ENCODE peak calls at places on chromosomes 4 and X, in seven cellular contexts. S is H1, B is HCT116, Z is SK-N-SH, Y is K562, U is GM12878, M is HepG2. T is an unnamed sample.

GRCh38 chr4:100414016-100414790 is 103.6 kb downstream of the EMCN start:
- DNase-seq in U (no peak), B (no peak), S (no peak), Y (no peak), M (no peak), Z (no peak), T (no peak)

GRCh38 chr4:155796031-155796430 is 37.2 kb downstream of the GUCY1B1 start:
- DNase-seq in S (no peak), M (peak; percentile 15), B (peak; percentile 28), U (no peak), Z (peak; percentile 15), Y (no peak), T (no peak)

GRCh38 chr4:104752337-104752736 is 257.6 kb upstream of the CXXC4 start:
- DNase-seq in B (no peak), S (no peak), Y (no peak), Z (no peak), M (no peak), U (peak; percentile 48), T (no peak)

GRCh38 chr4:56728512-56728911 is 47.4 kb upstream of the HOPX start:
- DNase-seq in M (no peak), Y (peak; percentile 18), Z (no peak), S (no peak), U (no peak), B (no peak), T (no peak)

GRCh38 chr4:114479595-114479994 is 119.0 kb upstream of the UGT8 start:
- DNase-seq in B (no peak), S (no peak), Y (no peak), U (no peak), M (no peak), Z (no peak), T (no peak)

GRCh38 chr4:84622959-84623358 is 40.0 kb downstream of the CDS1 start:
- DNase-seq in Y (no peak), U (no peak), Z (no peak), B (no peak), S (no peak), M (no peak), T (no peak)

GRCh38 chrX:13965531-13965930 is 64.2 kb downstream of the GEMIN8 start:
- DNase-seq in B (no peak), S (no peak), M (no peak), Z (no peak), U (no peak), Y (no peak), T (no peak)

GRCh38 chr4:181946902-181947301 is 296.3 kb upstream of the TENM3 start:
- DNase-seq in Z (no peak), B (no peak), Y (no peak), S (no peak), U (no peak), M (no peak), T (no peak)

GRCh38 chr4:47221721-47222120 is 190.4 kb downstream of the GABRB1 start:
- DNase-seq in Y (no peak), Z (no peak), B (no peak), U (no peak), S (no peak), M (no peak), T (no peak)

GRCh38 chrX:679161-679979 is 48.8 kb downstream of the SHOX start:
- DNase-seq in Y (no peak), Z (no peak), S (no peak), M (no peak), B (no peak), U (no peak), T (no peak)

GRCh38 chr4:53914313-53915016 is 149.9 kb downstream of the CHIC2 start:
- DNase-seq in Z (no peak), Y (no peak), B (no peak), M (no peak), S (no peak), U (no peak), T (no peak)

GRCh38 chr4:139901516-139902327 is 236.1 kb downstream of the MGST2 start:
- DNase-seq in S (no peak), B (no peak), Y (no peak), M (no peak), U (no peak), Z (peak; percentile 46), T (no peak)

GRCh38 chr4:103757631-103758030 is 37.8 kb upstream of the TACR3 start:
- DNase-seq in U (no peak), M (no peak), B (no peak), Z (no peak), S (no peak), Y (no peak), T (no peak)

GRCh38 chrX:19462231-19462630 is 53.1 kb downstream of the MAP3K15 start:
- DNase-seq in U (no peak), Z (no peak), B (no peak), M (no peak), Y (no peak), S (no peak), T (no peak)

GRCh38 chr4:134622194-134622593 is 420.6 kb upstream of the PABPC4L start:
- DNase-seq in Y (no peak), B (no peak), Z (no peak), M (no peak), S (no peak), U (no peak), T (no peak)

GRCh38 chrX:35919536-35920309 is at the start of gene CFAP47:
- DNase-seq in S (no peak), B (no peak), Y (no peak), Z (peak; percentile 25), U (no peak), M (no peak), T (peak; percentile 35)

GRCh38 chrX:135520022-135520552 is 373 bp upstream of the INTS6L start:
- DNase-seq in S (no peak), B (no peak), Y (no peak), M (no peak), U (no peak), Z (no peak), T (no peak)
- H3K27me3 ChIP-seq in S (no peaks in the 10 kb centered on the region), B (no peaks in the 10 kb centered on the region), Y (no peaks in the 10 kb centered on the region), M (no peaks in the 10 kb centered on the region), U (no peaks in the 10 kb centered on the region), Z (no peaks in the 10 kb centered on the region), T (no peaks in the 10 kb centered on the region)

GRCh38 chr4:52372269-52372668 is 286.8 kb downstream of the USP46 start:
- DNase-seq in M (no peak), U (no peak), Y (no peak), S (no peak), B (no peak), Z (no peak), T (no peak)
- H3K9ac ChIP-seq in M (no peak overlapping the region), U (no peak overlapping the region), Y (no peak overlapping the region), S (no peak overlapping the region), B (no peak overlapping the region), Z (no peak overlapping the region), T (no peak overlapping the region)

GRCh38 chrX:112642349-112642748 is 37.4 kb downstream of the LHFPL1 start:
- DNase-seq in S (peak; percentile 13), M (peak; percentile 11), Z (peak; percentile 39), U (no peak), Y (peak; percentile 29), B (peak; percentile 21), T (peak; percentile 54)
- TF ChIP-seq YY1 in S (no peak), M (no peak), Z (no peak), U (peak; percentile 38), Y (no peak), B (no peak), T (no peak)

GRCh38 chrX:82092307-82092706 is 890.4 kb downstream of the SH3BGRL start:
- DNase-seq in Z (no peak), S (no peak), Y (no peak), B (no peak), U (no peak), M (no peak), T (no peak)

GRCh38 chrX:82087699-82088098 is 885.8 kb downstream of the SH3BGRL start:
- DNase-seq in B (no peak), U (no peak), M (no peak), Y (no peak), S (no peak), Z (no peak), T (no peak)
- H3K27me3 ChIP-seq in B (no peaks in the 10 kb centered on the region), U (no peaks in the 10 kb centered on the region), M (no peaks in the 10 kb centered on the region), Y (no peaks in the 10 kb centered on the region), S (no peaks in the 10 kb centered on the region), Z (no peaks in the 10 kb centered on the region), T (no peaks in the 10 kb centered on the region)

GRCh38 chr4:154491731-154492249 is at the start of gene DCHS2:
- DNase-seq in Z (peak; percentile 55), M (peak; percentile 24), U (no peak), S (no peak), B (no peak), Y (peak; percentile 86), T (peak; percentile 25)
- H3K9ac ChIP-seq in Z (no peak within 1 kb of the TSS), M (no peak within 1 kb of the TSS), U (no peak within 1 kb of the TSS), S (no peak within 1 kb of the TSS), B (no peak within 1 kb of the TSS), Y (peak within 1 kb of the TSS; percentile 89), T (peak within 1 kb of the TSS; percentile 67)

GRCh38 chr4:21753084-21753760 is 195.3 kb downstream of the KCNIP4 start:
- DNase-seq in U (no peak), M (no peak), Y (no peak), Z (peak; percentile 12), S (no peak), B (no peak), T (no peak)
- TF ChIP-seq YY1 in U (no peak), M (no peak), Y (no peak), Z (no peak), S (no peak), B (no peak), T (no peak)

GRCh38 chrX:9767375-9767774 is 1.7 kb upstream of the GPR143 start:
- DNase-seq in M (peak; percentile 31), U (no peak), Y (no peak), B (no peak), Z (no peak), S (no peak), T (no peak)
- H3K27me3 ChIP-seq in M (no peaks in the 10 kb centered on the region), U (no peaks in the 10 kb centered on the region), Y (peaks cover 1% of the 10 kb centered on the region), B (no peaks in the 10 kb centered on the region), Z (peaks cover 8% of the 10 kb centered on the region), S (no peaks in the 10 kb centered on the region), T (no peaks in the 10 kb centered on the region)

GRCh38 chr4:118918388-118918787 is 29.7 kb downstream of the SYNPO2 start:
- DNase-seq in Y (no peak), M (no peak), U (no peak), S (no peak), B (no peak), Z (no peak), T (no peak)
- H3K9ac ChIP-seq in Y (no peak overlapping the region), M (no peak overlapping the region), U (no peak overlapping the region), S (no peak overlapping the region), B (no peak overlapping the region), Z (peak overlapping the region; percentile 9), T (no peak overlapping the region)

T was measured in NT2/D1.